ENCODE peak calls at places on chromosomes 6 and 20, in nine cellular contexts. B, R, F, E, O, C, H, L and N are unnamed samples.

GRCh38 chr6:133241088-133241900 is at the start of gene EYA4:
- DNase-seq in B (peak), R (no peak), F (peak), E (peak), O (peak), C (peak), H (peak), L (peak), N (no peak)

GRCh38 chr6:89888138-89888514 is 6.1 kb upstream of the GJA10 start:
- DNase-seq in B (no peak), R (no peak), F (no peak), E (no peak), O (no peak), C (no peak), H (no peak), L (no peak), N (no peak)

GRCh38 chr6:118171852-118172251 is 264.8 kb downstream of the SLC35F1 start:
- DNase-seq in B (no peak), R (no peak), F (no peak), E (no peak), O (no peak), C (no peak), H (no peak), L (no peak), N (no peak)

GRCh38 chr6:112432853-112433252 is 85.7 kb downstream of the RFPL4B start:
- DNase-seq in B (no peak), R (no peak), F (no peak), E (peak), O (no peak), C (no peak), H (no peak), L (no peak), N (no peak)

GRCh38 chr6:70312165-70312564 is 9.3 kb upstream of the COL9A1 start:
- DNase-seq in B (no peak), R (peak), F (no peak), E (peak), O (no peak), C (peak), H (peak), L (peak), N (no peak)

GRCh38 chr6:108760158-108761050 is 87.8 kb upstream of the ARMC2 start:
- DNase-seq in B (peak), R (no peak), F (no peak), E (no peak), O (no peak), C (no peak), H (no peak), L (no peak), N (no peak)

GRCh38 chr20:40016884-40017283 is 672.2 kb downstream of the MAFB start:
- DNase-seq in B (no peak), R (no peak), F (no peak), E (no peak), O (no peak), C (no peak), H (no peak), L (no peak), N (no peak)

GRCh38 chr20:54221383-54221782 is 13.5 kb downstream of the PFDN4 start:
- DNase-seq in B (no peak), R (no peak), F (no peak), E (no peak), O (no peak), C (peak), H (no peak), L (no peak), N (peak)

GRCh38 chr20:11917663-11918062 is at the start of gene BTBD3:
- DNase-seq in B (peak), R (no peak), F (peak), E (peak), O (peak), C (peak), H (no peak), L (no peak), N (no peak)

GRCh38 chr6:53910834-53911233 is 116.0 kb downstream of the LRRC1 start:
- DNase-seq in B (no peak), R (no peak), F (no peak), E (no peak), O (peak), C (no peak), H (no peak), L (no peak), N (no peak)

GRCh38 chr6:5851261-5851757 is 155.4 kb downstream of the NRN1 start:
- DNase-seq in B (peak), R (no peak), F (no peak), E (peak), O (peak), C (peak), H (no peak), L (peak), N (no peak)

GRCh38 chr20:58850693-58851174 is at the start of gene GNAS-AS1:
- DNase-seq in B (peak), R (no peak), F (peak), E (peak), O (peak), C (peak), H (no peak), L (peak), N (peak)

GRCh38 chr6:152399409-152399808 is 237.8 kb downstream of the SYNE1 start:
- DNase-seq in B (no peak), R (no peak), F (no peak), E (peak), O (no peak), C (no peak), H (no peak), L (no peak), N (no peak)

GRCh38 chr6:11202513-11203305 is 29.8 kb downstream of the NEDD9 start:
- DNase-seq in B (no peak), R (no peak), F (no peak), E (no peak), O (peak), C (no peak), H (no peak), L (peak), N (no peak)

GRCh38 chr6:78308025-78308424 is 559.3 kb upstream of the IRAK1BP1 start:
- DNase-seq in B (no peak), R (peak), F (no peak), E (no peak), O (peak), C (no peak), H (no peak), L (peak), N (no peak)

GRCh38 chr6:128532110-128532509 is 11.7 kb upstream of the PTPRK start:
- DNase-seq in B (no peak), R (no peak), F (no peak), E (no peak), O (no peak), C (no peak), H (no peak), L (no peak), N (no peak)

GRCh38 chr6:136070815-136071214 is 179.3 kb downstream of the MTFR2 start:
- DNase-seq in B (no peak), R (no peak), F (no peak), E (no peak), O (no peak), C (no peak), H (no peak), L (peak), N (no peak)

GRCh38 chr20:436476-436875 is 25.9 kb downstream of the TBC1D20 start:
- DNase-seq in B (no peak), R (no peak), F (no peak), E (no peak), O (no peak), C (no peak), H (no peak), L (no peak), N (no peak)

GRCh38 chr20:59013031-59013951 is 5.9 kb upstream of the TUBB1 start:
- DNase-seq in B (no peak), R (no peak), F (no peak), E (no peak), O (no peak), C (no peak), H (no peak), L (no peak), N (no peak)

GRCh38 chr6:112296122-112296521 is 41.8 kb upstream of the LAMA4 start:
- DNase-seq in B (peak), R (peak), F (no peak), E (peak), O (peak), C (no peak), H (peak), L (peak), N (peak)

GRCh38 chr6:73694711-73695411 is 1.1 kb upstream of the CD109 start:
- DNase-seq in B (no peak), R (no peak), F (no peak), E (peak), O (no peak), C (no peak), H (peak), L (no peak), N (no peak)

GRCh38 chr6:17703256-17703694 is 3.5 kb downstream of the NUP153 start:
- DNase-seq in B (peak), R (no peak), F (no peak), E (peak), O (no peak), C (no peak), H (peak), L (no peak), N (peak)

GRCh38 chr6:80733645-80734044 is 627.2 kb downstream of the BCKDHB start:
- DNase-seq in B (no peak), R (no peak), F (no peak), E (peak), O (no peak), C (no peak), H (no peak), L (no peak), N (no peak)

GRCh38 chr6:169960891-169961611 is 209.6 kb downstream of the ERMARD start:
- DNase-seq in B (no peak), R (no peak), F (peak), E (peak), O (peak), C (no peak), H (no peak), L (no peak), N (no peak)

GRCh38 chr6:36759177-36759757 is 61.6 kb downstream of the RAB44 start:
- DNase-seq in B (peak), R (peak), F (peak), E (peak), O (peak), C (peak), H (peak), L (peak), N (peak)

GRCh38 chr20:37566590-37567330 is 39.1 kb upstream of the BLCAP start:
- DNase-seq in B (no peak), R (no peak), F (no peak), E (no peak), O (no peak), C (no peak), H (no peak), L (no peak), N (no peak)

GRCh38 chr20:17615645-17616479 is 46.0 kb downstream of the DSTN start:
- DNase-seq in B (no peak), R (no peak), F (peak), E (no peak), O (no peak), C (no peak), H (no peak), L (no peak), N (no peak)

GRCh38 chr6:111551521-111552231 is 54.0 kb downstream of the TRAF3IP2 start:
- DNase-seq in B (peak), R (no peak), F (no peak), E (no peak), O (no peak), C (no peak), H (peak), L (no peak), N (no peak)

GRCh38 chr20:7094438-7094997 is 327.0 kb downstream of the BMP2 start:
- DNase-seq in B (peak), R (peak), F (peak), E (peak), O (peak), C (peak), H (peak), L (peak), N (peak)

GRCh38 chr6:4351506-4351852 is 216.1 kb upstream of the ECI2 start:
- DNase-seq in B (no peak), R (no peak), F (no peak), E (no peak), O (no peak), C (no peak), H (no peak), L (no peak), N (no peak)

GRCh38 chr6:93419304-93420162 is at the start of gene EPHA7:
- DNase-seq in B (peak), R (no peak), F (peak), E (peak), O (peak), C (peak), H (peak), L (peak), N (no peak)

GRCh38 chr20:60199866-60200265 is 241.6 kb downstream of the CDH26 start:
- DNase-seq in B (no peak), R (no peak), F (no peak), E (no peak), O (no peak), C (no peak), H (no peak), L (no peak), N (no peak)

GRCh38 chr20:40489886-40490285 is 199.2 kb downstream of the MAFB start:
- DNase-seq in B (no peak), R (no peak), F (no peak), E (peak), O (no peak), C (no peak), H (no peak), L (no peak), N (no peak)

DNA sequence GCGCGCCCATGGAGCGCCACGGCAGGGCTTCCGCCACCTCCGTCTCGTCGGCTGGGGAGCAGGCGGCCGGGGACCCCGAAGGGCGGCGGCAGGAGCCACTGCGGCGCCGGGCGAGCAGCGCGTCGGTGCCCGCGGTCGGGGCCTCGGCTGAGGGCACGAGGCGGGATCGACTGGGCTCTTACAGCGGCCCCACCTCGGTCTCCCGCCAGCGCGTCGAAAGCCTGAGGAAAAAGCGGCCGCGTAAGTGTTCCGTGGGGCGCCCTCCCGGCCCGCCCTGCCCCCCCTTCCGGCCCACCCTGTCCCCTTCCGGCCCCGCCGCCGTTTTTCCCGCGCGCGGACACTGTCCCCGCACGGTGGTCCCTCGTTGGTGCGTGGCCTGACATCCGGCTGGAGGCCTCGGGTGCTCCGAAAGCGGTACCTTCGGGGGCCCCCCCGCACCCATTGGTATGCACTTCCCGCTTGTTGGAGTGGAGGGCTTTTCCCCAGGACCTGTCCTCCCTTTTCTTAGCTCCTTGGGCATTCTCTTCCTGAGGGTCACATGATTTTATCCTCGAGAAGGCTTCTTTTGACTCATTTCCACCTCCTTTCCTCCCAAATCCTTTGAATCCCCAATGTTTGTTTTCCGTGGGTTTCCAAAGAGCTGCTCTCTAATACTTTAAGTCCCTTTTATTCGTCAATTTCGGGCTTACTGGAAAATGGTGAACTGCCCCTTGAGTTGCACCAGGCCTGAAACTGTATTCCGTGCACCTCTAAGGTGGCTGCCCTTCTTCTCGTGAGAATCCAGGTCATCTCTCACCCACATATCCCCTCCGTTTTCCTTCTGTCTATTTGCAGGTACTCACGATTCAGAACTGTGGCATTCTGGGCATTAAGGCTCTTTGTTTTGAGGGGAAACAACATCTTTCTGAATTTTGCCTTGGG is 562 bp downstream of the PANK2 start:
- DNase-seq in B (peak), R (no peak), F (peak), E (peak), O (no peak), C (peak), H (peak), L (peak), N (peak)
- TF ChIP-seq EZH2phosphoT487 in B (no peak), R (no peak), F (no peak), E (no peak), O (no peak), C (no peak), H (no peak), L (no peak), N (no peak)

GRCh38 chr20:48975955-48976354 is 54.4 kb downstream of the ARFGEF2 start:
- DNase-seq in B (no peak), R (no peak), F (no peak), E (no peak), O (no peak), C (no peak), H (no peak), L (no peak), N (no peak)

GRCh38 chr20:48972816-48973215 is 51.3 kb downstream of the ARFGEF2 start:
- DNase-seq in B (no peak), R (no peak), F (no peak), E (no peak), O (no peak), C (no peak), H (no peak), L (no peak), N (no peak)

GRCh38 chr20:48970681-48971370 is 49.3 kb downstream of the ARFGEF2 start:
- DNase-seq in B (no peak), R (no peak), F (no peak), E (no peak), O (no peak), C (no peak), H (no peak), L (no peak), N (no peak)

GRCh38 chr20:48971956-48972355 is 50.4 kb downstream of the ARFGEF2 start:
- DNase-seq in B (no peak), R (no peak), F (no peak), E (no peak), O (no peak), C (no peak), H (no peak), L (no peak), N (no peak)
- TF ChIP-seq EZH2phosphoT487 in B (no peak), R (no peak), F (no peak), E (no peak), O (no peak), C (no peak), H (no peak), L (no peak), N (no peak)

GRCh38 chr6:30325873-30326445 is 768 bp upstream of the TRIM39 start:
- DNase-seq in B (peak), R (peak), F (no peak), E (peak), O (peak), C (peak), H (no peak), L (peak), N (peak)
- TF ChIP-seq EZH2phosphoT487 in B (no peak), R (no peak), F (no peak), E (no peak), O (no peak), C (no peak), H (no peak), L (no peak), N (no peak)

DNA sequence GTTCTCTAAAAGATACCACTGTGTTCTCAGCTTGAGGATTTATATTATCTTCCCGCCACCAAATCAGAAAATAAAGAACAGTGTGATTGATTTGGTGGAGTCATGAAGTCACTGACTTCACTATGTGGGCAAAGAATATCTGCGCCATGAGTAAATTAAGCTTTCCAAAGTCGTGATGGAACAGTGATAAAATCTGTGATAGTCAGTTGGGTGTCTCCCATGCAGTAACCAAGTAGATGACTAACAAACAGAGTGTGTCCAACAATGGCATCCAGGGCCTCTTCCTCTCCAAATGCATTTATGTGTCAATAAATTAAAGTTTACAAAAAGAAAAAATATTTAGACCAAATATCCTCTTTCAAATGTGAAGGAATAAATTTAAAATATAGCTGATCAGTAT is 87.0 kb upstream of the DST start:
- DNase-seq in B (no peak), R (no peak), F (no peak), E (peak), O (no peak), C (no peak), H (peak), L (no peak), N (no peak)
- TF ChIP-seq EZH2phosphoT487 in B (no peak), R (no peak), F (no peak), E (no peak), O (no peak), C (no peak), H (no peak), L (no peak), N (no peak)

DNA sequence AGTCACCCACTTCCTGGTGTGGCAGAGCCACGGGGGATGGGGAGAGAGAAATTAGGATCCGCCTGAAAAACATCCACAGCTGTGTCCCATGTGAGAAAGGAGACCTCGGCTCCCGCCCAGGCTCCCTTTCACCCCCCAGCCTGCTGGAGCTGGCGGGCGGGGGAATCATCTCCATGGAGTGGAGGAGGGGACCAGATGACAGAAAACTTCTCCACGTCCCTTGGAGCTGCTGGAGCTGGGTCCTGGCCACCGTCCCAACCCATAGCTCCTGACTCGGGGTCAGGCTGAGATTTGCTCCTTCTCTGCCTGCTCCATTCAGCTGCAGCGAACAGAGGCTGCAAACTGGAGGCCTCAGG is 113.8 kb downstream of the CEBPB start:
- DNase-seq in B (peak), R (no peak), F (peak), E (peak), O (no peak), C (no peak), H (no peak), L (no peak), N (no peak)
- TF ChIP-seq EZH2phosphoT487 in B (no peak), R (no peak), F (no peak), E (no peak), O (no peak), C (no peak), H (no peak), L (no peak), N (no peak)

GRCh38 chr20:49704932-49705336 is 8.7 kb downstream of the B4GALT5 start:
- DNase-seq in B (no peak), R (no peak), F (no peak), E (no peak), O (no peak), C (no peak), H (no peak), L (no peak), N (peak)
- TF ChIP-seq EZH2phosphoT487 in B (no peak), R (no peak), F (no peak), E (no peak), O (no peak), C (no peak), H (no peak), L (no peak), N (no peak)